ENCODE peak calls at places on chromosomes 4 and X, in five cellular contexts. One of them, this sample, is unnamed.
A peak's percentile ranks its signal among the peaks of the same experiment; 100 is the strongest.

GRCh38 chrX:19904778-19905367 is 17.5 kb upstream of the SH3KBP1 start:
- DNase-seq in prostate gland: peak; percentile 23
- DNase-seq in transverse colon: no peak
- DNase-seq in endothelial cell of umbilical vein: peak; percentile 24
- DNase-seq in suprapubic skin: no peak
- DNase-seq in this sample: peak; percentile 45

GRCh38 chr4:121665371-121665770 is 31.4 kb downstream of the ANXA5 start:
- DNase-seq in endothelial cell of umbilical vein: no peak
- DNase-seq in prostate gland: no peak
- DNase-seq in suprapubic skin: no peak
- DNase-seq in transverse colon: no peak
- DNase-seq in this sample: no peak

GRCh38 chr4:132085105-132085504 is 1064.0 kb upstream of the PCDH10 start:
- DNase-seq in prostate gland: no peak
- DNase-seq in transverse colon: no peak
- DNase-seq in suprapubic skin: no peak
- DNase-seq in endothelial cell of umbilical vein: no peak
- DNase-seq in this sample: no peak

GRCh38 chr4:183989471-183989870 is 84.4 kb downstream of the STOX2 start:
- DNase-seq in transverse colon: no peak
- DNase-seq in suprapubic skin: no peak
- DNase-seq in prostate gland: no peak
- DNase-seq in endothelial cell of umbilical vein: no peak
- DNase-seq in this sample: no peak

GRCh38 chr4:54499308-54500074 is 158.3 kb upstream of the KIT start:
- DNase-seq in prostate gland: no peak
- DNase-seq in suprapubic skin: no peak
- DNase-seq in transverse colon: no peak
- DNase-seq in endothelial cell of umbilical vein: no peak
- DNase-seq in this sample: no peak

GRCh38 chr4:152699313-152699712 is 19.5 kb upstream of the TMEM154 start:
- DNase-seq in suprapubic skin: no peak
- DNase-seq in endothelial cell of umbilical vein: no peak
- DNase-seq in prostate gland: no peak
- DNase-seq in transverse colon: no peak
- DNase-seq in this sample: no peak

GRCh38 chr4:131347816-131348215 is 1801.3 kb upstream of the PCDH10 start:
- DNase-seq in suprapubic skin: no peak
- DNase-seq in prostate gland: no peak
- DNase-seq in transverse colon: no peak
- DNase-seq in endothelial cell of umbilical vein: no peak
- DNase-seq in this sample: no peak

GRCh38 chr4:146450524-146450923 is 71.2 kb downstream of the SLC10A7 start:
- DNase-seq in transverse colon: no peak
- DNase-seq in prostate gland: no peak
- DNase-seq in endothelial cell of umbilical vein: no peak
- DNase-seq in suprapubic skin: no peak
- DNase-seq in this sample: peak; percentile 1

GRCh38 chr4:158805628-158806471 is 37.0 kb downstream of the FNIP2 start:
- DNase-seq in suprapubic skin: no peak
- DNase-seq in endothelial cell of umbilical vein: no peak
- DNase-seq in prostate gland: peak; percentile 43
- DNase-seq in transverse colon: no peak
- DNase-seq in this sample: no peak
- TF ChIP-seq POLR2AphosphoS5 in suprapubic skin: no peak
- TF ChIP-seq POLR2AphosphoS5 in endothelial cell of umbilical vein: no peak
- TF ChIP-seq POLR2AphosphoS5 in prostate gland: peak; percentile 8
- TF ChIP-seq POLR2AphosphoS5 in transverse colon: no peak
- TF ChIP-seq POLR2AphosphoS5 in this sample: no peak

GRCh38 chrX:69165116-69165651 is at the start of gene PJA1:
- DNase-seq in prostate gland: peak; percentile 51
- DNase-seq in endothelial cell of umbilical vein: peak; percentile 66
- DNase-seq in suprapubic skin: peak; percentile 78
- DNase-seq in transverse colon: peak; percentile 73
- DNase-seq in this sample: peak; percentile 45
- TF ChIP-seq POLR2A in prostate gland: peak; percentile 72
- TF ChIP-seq POLR2A in endothelial cell of umbilical vein: no peak
- TF ChIP-seq POLR2A in suprapubic skin: no peak
- TF ChIP-seq POLR2A in transverse colon: peak; percentile 33
- TF ChIP-seq POLR2A in this sample: no peak

DNA sequence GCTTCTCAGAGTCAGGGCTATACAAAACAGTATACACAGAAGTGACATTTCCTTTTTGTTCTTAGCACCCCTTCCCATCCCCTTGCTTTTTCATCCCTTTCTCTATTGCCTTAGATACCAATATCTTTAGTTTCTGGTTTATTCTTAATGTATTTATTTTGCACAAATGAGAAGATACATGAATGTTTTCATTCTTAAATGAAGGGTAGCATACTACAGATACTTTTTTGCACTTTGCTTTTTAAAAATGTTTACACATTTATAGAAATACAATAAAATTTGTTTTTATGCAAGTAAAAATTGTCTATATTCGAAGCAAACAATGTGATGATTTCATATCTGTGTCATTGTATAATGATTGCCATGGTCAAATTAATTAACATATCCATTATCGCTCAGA is 33.1 kb downstream of the TSPAN7 start:
- DNase-seq in transverse colon: no peak
- DNase-seq in endothelial cell of umbilical vein: no peak
- DNase-seq in suprapubic skin: no peak
- DNase-seq in prostate gland: no peak
- DNase-seq in this sample: no peak
- TF ChIP-seq POLR2AphosphoS5 in transverse colon: no peak
- TF ChIP-seq POLR2AphosphoS5 in endothelial cell of umbilical vein: no peak
- TF ChIP-seq POLR2AphosphoS5 in suprapubic skin: no peak
- TF ChIP-seq POLR2AphosphoS5 in prostate gland: no peak
- TF ChIP-seq POLR2AphosphoS5 in this sample: no peak

DNA sequence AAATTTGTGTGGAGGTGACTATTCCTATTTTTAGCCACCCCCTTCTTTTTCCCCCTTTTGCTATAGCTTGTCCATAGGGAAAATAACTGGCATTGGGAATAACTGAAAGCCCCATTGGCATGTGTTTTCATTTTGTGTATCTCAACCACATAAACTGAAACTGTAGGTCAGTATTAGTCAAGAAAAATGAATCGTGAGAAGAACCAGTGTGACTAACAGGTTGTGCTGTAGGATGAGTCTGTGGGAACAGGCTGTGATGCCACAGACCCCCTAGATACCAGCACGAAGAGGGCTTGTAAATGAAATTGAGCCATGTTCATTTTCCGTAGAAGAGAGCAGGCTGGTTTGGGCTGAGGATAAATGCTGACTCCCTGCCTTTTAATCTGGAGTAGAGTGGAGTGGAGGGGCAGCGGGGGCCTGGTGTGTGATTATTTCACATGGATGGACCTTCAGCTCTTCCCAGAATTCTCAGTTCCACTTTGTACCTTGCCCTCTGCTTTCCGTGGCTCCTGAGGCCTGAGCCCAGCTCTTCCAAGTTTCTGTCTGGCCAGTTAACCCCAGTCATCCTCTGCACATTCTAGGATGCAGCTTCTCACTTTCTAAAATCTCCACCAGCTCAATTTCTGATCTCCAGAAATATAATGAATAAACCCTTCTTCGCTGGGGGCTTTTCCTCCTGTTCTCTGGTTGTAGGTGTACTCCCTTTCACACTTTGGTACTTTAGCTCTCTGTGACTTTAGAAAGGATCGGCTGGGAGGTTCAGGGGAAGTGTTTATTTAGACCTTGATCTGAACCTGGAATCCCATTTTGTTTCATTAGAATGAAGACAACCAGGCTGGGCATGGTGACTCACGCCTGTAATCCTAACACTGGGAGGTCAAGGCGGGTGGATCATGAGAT is 37.3 kb downstream of the DCUN1D4 start:
- DNase-seq in transverse colon: no peak
- DNase-seq in suprapubic skin: no peak
- DNase-seq in endothelial cell of umbilical vein: no peak
- DNase-seq in prostate gland: no peak
- DNase-seq in this sample: no peak
- TF ChIP-seq POLR2A in transverse colon: no peak
- TF ChIP-seq POLR2A in suprapubic skin: no peak
- TF ChIP-seq POLR2A in endothelial cell of umbilical vein: no peak
- TF ChIP-seq POLR2A in prostate gland: no peak
- TF ChIP-seq POLR2A in this sample: no peak

GRCh38 chr4:25861422-25861926 is 1.3 kb downstream of the SEL1L3 start:
- DNase-seq in suprapubic skin: no peak
- DNase-seq in prostate gland: no peak
- DNase-seq in transverse colon: no peak
- DNase-seq in endothelial cell of umbilical vein: peak; percentile 75
- DNase-seq in this sample: no peak

GRCh38 chr4:25859429-25860148 is 3.2 kb downstream of the SEL1L3 start:
- DNase-seq in suprapubic skin: no peak
- DNase-seq in transverse colon: no peak
- DNase-seq in endothelial cell of umbilical vein: peak; percentile 63
- DNase-seq in prostate gland: no peak
- DNase-seq in this sample: no peak

GRCh38 chr4:25861951-25862410 is 807 bp downstream of the SEL1L3 start:
- DNase-seq in suprapubic skin: no peak
- DNase-seq in prostate gland: peak; percentile 15
- DNase-seq in endothelial cell of umbilical vein: no peak
- DNase-seq in transverse colon: peak; percentile 27
- DNase-seq in this sample: no peak

GRCh38 chr4:25862411-25863346 is at the start of gene SEL1L3:
- DNase-seq in transverse colon: peak; percentile 80
- DNase-seq in endothelial cell of umbilical vein: no peak
- DNase-seq in suprapubic skin: no peak
- DNase-seq in prostate gland: peak; percentile 23
- DNase-seq in this sample: peak; percentile 66

DNA sequence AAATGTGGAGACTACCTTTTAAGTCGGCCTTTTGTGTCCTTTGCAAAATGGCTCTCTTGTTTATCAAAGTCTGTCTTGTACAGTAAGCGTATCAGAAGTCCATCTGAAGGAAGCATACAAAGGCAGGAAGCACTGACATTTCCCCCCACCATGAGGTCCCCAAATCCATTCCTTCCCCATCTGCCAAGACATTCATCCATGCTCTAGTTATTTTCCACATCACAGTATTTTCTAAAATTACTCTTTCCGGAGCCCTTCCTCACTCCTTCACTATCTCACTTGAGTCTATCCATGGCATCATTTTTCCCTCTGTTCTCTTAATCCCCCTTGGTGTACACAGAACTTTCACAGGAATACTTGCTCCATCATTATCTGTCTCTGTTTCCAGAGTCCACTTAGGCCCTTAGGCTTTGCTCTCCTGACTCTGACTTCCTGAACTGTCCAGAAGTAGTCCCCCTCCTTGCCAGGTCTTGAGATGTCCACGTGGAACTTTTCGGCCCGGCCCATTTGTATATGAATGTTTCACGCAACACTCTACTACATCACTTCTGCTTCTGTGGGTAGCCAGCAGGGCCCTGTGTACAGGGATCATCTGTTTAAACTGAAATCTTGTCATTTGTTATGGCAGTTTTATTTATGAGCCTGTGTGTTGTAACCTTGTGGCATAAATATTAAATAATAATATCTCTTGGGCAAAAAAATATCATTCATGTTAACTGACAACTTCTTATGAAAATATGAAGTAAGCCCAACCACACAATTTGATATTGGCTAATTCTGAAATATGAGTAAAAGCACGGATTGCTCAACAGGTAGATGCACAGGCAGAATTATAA is 2.0 kb downstream of the SEL1L3 start:
- DNase-seq in endothelial cell of umbilical vein: peak; percentile 55
- DNase-seq in transverse colon: peak; percentile 65
- DNase-seq in prostate gland: no peak
- DNase-seq in suprapubic skin: no peak
- DNase-seq in this sample: no peak
- TF ChIP-seq POLR2AphosphoS5 in endothelial cell of umbilical vein: no peak
- TF ChIP-seq POLR2AphosphoS5 in transverse colon: peak; percentile 20
- TF ChIP-seq POLR2AphosphoS5 in prostate gland: no peak
- TF ChIP-seq POLR2AphosphoS5 in suprapubic skin: no peak
- TF ChIP-seq POLR2AphosphoS5 in this sample: no peak

GRCh38 chrX:119604778-119605177 is 1.4 kb downstream of the NKRF start:
- DNase-seq in transverse colon: no peak
- DNase-seq in endothelial cell of umbilical vein: peak; percentile 2
- DNase-seq in suprapubic skin: no peak
- DNase-seq in prostate gland: no peak
- DNase-seq in this sample: no peak

GRCh38 chrX:119605398-119605738 is 856 bp downstream of the NKRF start:
- DNase-seq in suprapubic skin: no peak
- DNase-seq in transverse colon: no peak
- DNase-seq in prostate gland: no peak
- DNase-seq in endothelial cell of umbilical vein: peak; percentile 1
- DNase-seq in this sample: no peak

GRCh38 chrX:119606508-119607389 is 525 bp upstream of the NKRF start:
- DNase-seq in prostate gland: no peak
- DNase-seq in endothelial cell of umbilical vein: no peak
- DNase-seq in suprapubic skin: no peak
- DNase-seq in transverse colon: no peak
- DNase-seq in this sample: no peak

GRCh38 chrX:119602701-119603255 is 3.4 kb downstream of the NKRF start:
- DNase-seq in transverse colon: no peak
- DNase-seq in suprapubic skin: no peak
- DNase-seq in endothelial cell of umbilical vein: no peak
- DNase-seq in prostate gland: no peak
- DNase-seq in this sample: no peak

GRCh38 chrX:119605739-119606507 is at the start of gene NKRF:
- DNase-seq in endothelial cell of umbilical vein: peak; percentile 92
- DNase-seq in prostate gland: peak; percentile 87
- DNase-seq in transverse colon: peak; percentile 94
- DNase-seq in suprapubic skin: peak; percentile 93
- DNase-seq in this sample: peak; percentile 60
- TF ChIP-seq POLR2A in endothelial cell of umbilical vein: peak; percentile 78
- TF ChIP-seq POLR2A in prostate gland: peak; percentile 89
- TF ChIP-seq POLR2A in transverse colon: peak; percentile 83
- TF ChIP-seq POLR2A in suprapubic skin: peak; percentile 61
- TF ChIP-seq POLR2A in this sample: peak; percentile 96

GRCh38 chrX:107565916-107566602 is 62.3 kb upstream of the PRPS1 start:
- DNase-seq in prostate gland: no peak
- DNase-seq in transverse colon: no peak
- DNase-seq in suprapubic skin: no peak
- DNase-seq in endothelial cell of umbilical vein: peak; percentile 52
- DNase-seq in this sample: no peak

GRCh38 chrX:107563851-107564250 is 64.5 kb upstream of the PRPS1 start:
- DNase-seq in endothelial cell of umbilical vein: no peak
- DNase-seq in transverse colon: no peak
- DNase-seq in prostate gland: no peak
- DNase-seq in suprapubic skin: no peak
- DNase-seq in this sample: no peak

GRCh38 chrX:107566603-107567262 is 61.6 kb upstream of the PRPS1 start:
- DNase-seq in suprapubic skin: no peak
- DNase-seq in endothelial cell of umbilical vein: no peak
- DNase-seq in transverse colon: no peak
- DNase-seq in prostate gland: no peak
- DNase-seq in this sample: no peak

GRCh38 chrX:107565005-107565404 is 63.3 kb upstream of the PRPS1 start:
- DNase-seq in transverse colon: no peak
- DNase-seq in prostate gland: no peak
- DNase-seq in suprapubic skin: no peak
- DNase-seq in endothelial cell of umbilical vein: no peak
- DNase-seq in this sample: no peak

GRCh38 chrX:107567370-107567769 is 60.9 kb upstream of the PRPS1 start:
- DNase-seq in endothelial cell of umbilical vein: no peak
- DNase-seq in prostate gland: no peak
- DNase-seq in suprapubic skin: no peak
- DNase-seq in transverse colon: no peak
- DNase-seq in this sample: no peak
- TF ChIP-seq POLR2AphosphoS5 in endothelial cell of umbilical vein: no peak
- TF ChIP-seq POLR2AphosphoS5 in prostate gland: no peak
- TF ChIP-seq POLR2AphosphoS5 in suprapubic skin: no peak
- TF ChIP-seq POLR2AphosphoS5 in transverse colon: no peak
- TF ChIP-seq POLR2AphosphoS5 in this sample: no peak